ENCODE peak calls at places on chromosome 15, in four cellular contexts. X, R, O and D are unnamed samples.

GRCh38 chr15:25712961-25713355 is 150.2 kb downstream of the ATP10A start:
- DNase-seq in O (no peak), R (no peak), X (no peak), D (no peak)

GRCh38 chr15:60964527-60964926 is 264.6 kb downstream of the RORA start:
- DNase-seq in X (no peak), O (no peak), R (no peak), D (no peak)

GRCh38 chr15:64163662-64164362 is 990 bp upstream of the PPIB start:
- DNase-seq in O (peak), R (no peak), X (no peak), D (no peak)

GRCh38 chr15:63191895-63192603 is 2.6 kb downstream of the RAB8B start:
- DNase-seq in R (no peak), O (no peak), X (no peak), D (no peak)

GRCh38 chr15:48112242-48112641 is 8.5 kb upstream of the SLC24A5 start:
- DNase-seq in O (no peak), X (no peak), R (no peak), D (no peak)

GRCh38 chr15:25497934-25498333 is 59.1 kb upstream of the UBE3A start:
- DNase-seq in X (no peak), O (no peak), R (no peak), D (no peak)

GRCh38 chr15:36186376-36186775 is 393.1 kb upstream of the CDIN1 start:
- DNase-seq in X (no peak), O (no peak), R (no peak), D (no peak)

GRCh38 chr15:38130739-38131498 is 121.7 kb upstream of the SPRED1 start:
- DNase-seq in X (peak), O (peak), R (peak), D (no peak)

GRCh38 chr15:60972301-60972700 is 256.8 kb downstream of the RORA start:
- DNase-seq in R (no peak), X (no peak), O (no peak), D (no peak)

GRCh38 chr15:89419370-89419984 is 76.9 kb downstream of the RHCG start:
- DNase-seq in O (peak), X (no peak), R (peak), D (peak)

GRCh38 chr15:37777006-37777405 is 157.4 kb upstream of the TMCO5A start:
- DNase-seq in O (no peak), R (no peak), X (no peak), D (no peak)

GRCh38 chr15:101320501-101321052 is 25.5 kb upstream of the SNRPA1 start:
- DNase-seq in R (no peak), X (no peak), O (no peak), D (no peak)

GRCh38 chr15:29970402-29970695 is 112.4 kb upstream of the GOLGA8J start:
- DNase-seq in O (no peak), X (no peak), R (no peak), D (no peak)

GRCh38 chr15:59274126-59274970 is 67.7 kb downstream of the LDHAL6B start:
- DNase-seq in O (no peak), X (no peak), R (no peak), D (no peak)

GRCh38 chr15:25136119-25136518 is 181.3 kb downstream of the SNRPN start:
- DNase-seq in O (no peak), X (no peak), R (no peak), D (no peak)

DNA sequence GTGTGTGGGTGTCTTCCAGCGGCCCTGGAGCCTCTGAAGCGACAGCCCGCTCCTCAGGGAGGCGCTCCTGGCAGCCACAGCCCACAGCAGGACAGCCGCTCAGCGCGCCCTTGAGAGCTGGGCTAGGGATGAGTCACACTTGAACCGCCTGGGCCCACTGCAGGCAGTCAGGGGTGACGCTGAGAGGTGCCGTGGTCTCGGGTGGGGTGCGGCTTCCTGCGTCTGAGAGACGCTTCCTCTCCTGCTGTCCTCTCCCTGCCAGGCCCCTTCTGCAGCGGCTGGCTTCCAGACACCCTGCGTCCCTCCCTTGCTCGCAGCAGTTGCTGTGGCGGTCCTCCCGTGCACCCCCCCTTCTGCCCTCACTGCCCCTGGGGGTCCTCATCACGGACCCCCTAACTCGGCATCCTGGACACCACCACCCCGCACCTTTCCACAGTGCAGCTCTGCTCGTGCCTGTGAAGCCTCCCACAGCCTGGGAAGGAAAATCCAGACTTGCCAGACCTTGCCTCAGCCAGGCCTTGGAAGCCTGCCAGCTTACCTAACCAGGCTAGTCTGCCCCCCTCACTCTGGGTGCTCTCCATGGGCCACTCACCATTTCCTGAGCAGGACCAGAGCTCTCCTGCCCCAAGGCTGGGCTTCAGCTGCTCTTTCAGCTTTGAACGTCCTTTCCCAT is 1.1 kb upstream of the SPTBN5 start:
- DNase-seq in X (peak), O (peak), R (no peak), D (no peak)
- TF ChIP-seq CTCF in X (no peak), O (no peak), R (no peak), D (no peak)

DNA sequence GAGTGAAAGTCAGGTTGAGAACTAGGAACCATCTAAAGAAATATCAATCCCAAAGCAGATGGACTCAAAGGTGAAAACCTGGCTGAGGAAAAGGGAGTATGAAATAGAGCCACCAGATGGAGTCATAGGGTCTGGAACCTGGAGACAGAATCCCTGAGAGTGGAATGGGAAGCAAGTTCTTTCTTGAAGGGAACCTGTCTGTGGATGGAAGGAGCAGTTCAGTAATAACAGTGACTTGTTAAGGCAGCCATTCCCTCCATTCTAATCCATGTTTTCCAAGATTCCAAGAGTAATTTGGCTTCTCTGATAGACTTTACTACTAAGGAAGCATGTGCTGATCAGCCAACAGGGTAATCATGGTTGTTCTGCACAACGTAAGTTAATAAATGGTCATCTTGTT is 22.5 kb upstream of the AQP9 start:
- DNase-seq in X (no peak), O (no peak), R (no peak), D (no peak)
- TF ChIP-seq CTCF in X (no peak), O (no peak), R (no peak), D (no peak)

GRCh38 chr15:68431037-68431791 is 749 bp downstream of the ITGA11 start:
- DNase-seq in O (peak), X (peak), R (no peak), D (peak)
- TF ChIP-seq CTCF in O (no peak), X (no peak), R (no peak), D (no peak)

GRCh38 chr15:52076889-52077781 is 35.4 kb downstream of the BCL2L10 start:
- DNase-seq in R (no peak), X (no peak), O (peak), D (no peak)
- TF ChIP-seq CTCF in R (no peak), X (no peak), O (no peak), D (no peak)

DNA sequence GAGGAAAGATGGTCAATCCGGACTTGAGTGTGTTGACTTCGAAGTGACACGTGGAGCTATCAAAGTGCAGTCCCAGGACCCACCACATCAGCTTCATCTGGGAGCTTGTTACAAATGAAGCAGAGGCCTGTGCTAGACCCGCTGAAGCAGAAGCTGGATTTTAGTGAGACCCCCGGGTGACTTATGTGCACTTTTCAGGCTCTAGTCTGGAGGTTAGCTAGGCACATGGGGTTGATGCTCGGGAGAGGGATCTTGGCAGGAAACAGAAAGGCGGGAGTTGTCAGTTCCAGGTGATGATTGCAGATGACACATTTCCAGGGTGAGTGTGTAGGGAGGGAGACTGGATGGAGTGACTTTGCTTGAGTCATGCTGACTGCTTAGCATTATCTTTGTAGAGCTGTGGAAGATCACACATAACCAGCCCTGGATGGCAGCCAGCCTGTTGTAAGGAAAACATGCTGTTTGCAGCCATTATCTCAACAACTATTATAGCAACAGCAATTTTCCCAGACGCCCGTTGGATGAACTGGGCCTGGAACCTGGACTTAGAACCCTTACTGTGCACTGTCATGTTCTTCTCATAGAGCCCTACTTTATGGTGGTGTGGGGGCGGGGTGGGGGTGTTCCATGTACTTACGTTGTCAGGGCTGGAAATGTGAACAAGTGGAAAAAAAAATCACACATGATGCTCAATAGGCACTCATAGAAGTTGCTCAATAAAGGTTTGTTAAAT is 122.4 kb downstream of the THSD4 start:
- DNase-seq in X (no peak), R (no peak), O (peak), D (no peak)
- TF ChIP-seq CTCF in X (no peak), R (no peak), O (no peak), D (no peak)

GRCh38 chr15:84982301-84982920 is 755 bp downstream of the PDE8A start:
- DNase-seq in O (peak), X (no peak), R (no peak), D (peak)
- TF ChIP-seq CTCF in O (no peak), X (no peak), R (no peak), D (peak)